ENCODE peak calls at places on chromosomes 12 and 14, in ten cellular contexts. One of them, this sample, is unnamed.

GRCh38 chr12:69896653-69897381 is 71.8 kb downstream of the MYRFL start:
- DNase-seq in left ventricle myocardium inferior: no peak
- DNase-seq in AG09309: no peak
- DNase-seq in aorta: no peak
- DNase-seq in NCI-H1417 treated with DMSO at 0.1 percent for 48 hours: no peak
- DNase-seq in ELF-1: peak
- DNase-seq in G401: no peak
- DNase-seq in CD4-positive, alpha-beta memory T cell: no peak
- DNase-seq in ovary: no peak
- DNase-seq in T-cell: no peak
- DNase-seq in this sample: no peak

GRCh38 chr12:5592313-5592712 is 160.4 kb downstream of the NTF3 start:
- DNase-seq in left ventricle myocardium inferior: no peak
- DNase-seq in AG09309: no peak
- DNase-seq in aorta: no peak
- DNase-seq in NCI-H1417 treated with DMSO at 0.1 percent for 48 hours: no peak
- DNase-seq in ELF-1: no peak
- DNase-seq in G401: no peak
- DNase-seq in CD4-positive, alpha-beta memory T cell: no peak
- DNase-seq in ovary: no peak
- DNase-seq in T-cell: no peak
- DNase-seq in this sample: no peak

GRCh38 chr12:25313591-25313990 is 62.9 kb upstream of the KRAS start:
- DNase-seq in left ventricle myocardium inferior: no peak
- DNase-seq in AG09309: no peak
- DNase-seq in aorta: no peak
- DNase-seq in NCI-H1417 treated with DMSO at 0.1 percent for 48 hours: no peak
- DNase-seq in ELF-1: no peak
- DNase-seq in G401: no peak
- DNase-seq in CD4-positive, alpha-beta memory T cell: no peak
- DNase-seq in ovary: no peak
- DNase-seq in T-cell: no peak
- DNase-seq in this sample: no peak

GRCh38 chr14:32509632-32510187 is 180.6 kb downstream of the AKAP6 start:
- DNase-seq in left ventricle myocardium inferior: peak
- DNase-seq in AG09309: peak
- DNase-seq in aorta: peak
- DNase-seq in NCI-H1417 treated with DMSO at 0.1 percent for 48 hours: no peak
- DNase-seq in ELF-1: peak
- DNase-seq in G401: peak
- DNase-seq in CD4-positive, alpha-beta memory T cell: no peak
- DNase-seq in ovary: peak
- DNase-seq in T-cell: no peak
- DNase-seq in this sample: peak

GRCh38 chr12:121404734-121405133 is 4.8 kb downstream of the RNF34 start:
- DNase-seq in left ventricle myocardium inferior: no peak
- DNase-seq in AG09309: no peak
- DNase-seq in aorta: no peak
- DNase-seq in NCI-H1417 treated with DMSO at 0.1 percent for 48 hours: peak
- DNase-seq in ELF-1: no peak
- DNase-seq in G401: peak
- DNase-seq in CD4-positive, alpha-beta memory T cell: no peak
- DNase-seq in ovary: no peak
- DNase-seq in T-cell: no peak
- DNase-seq in this sample: no peak

GRCh38 chr12:40692617-40693502 is 621 bp downstream of the CNTN1 start:
- DNase-seq in left ventricle myocardium inferior: no peak
- DNase-seq in AG09309: no peak
- DNase-seq in aorta: peak
- DNase-seq in NCI-H1417 treated with DMSO at 0.1 percent for 48 hours: no peak
- DNase-seq in ELF-1: peak
- DNase-seq in G401: no peak
- DNase-seq in CD4-positive, alpha-beta memory T cell: no peak
- DNase-seq in ovary: peak
- DNase-seq in T-cell: no peak
- DNase-seq in this sample: no peak

GRCh38 chr12:2487278-2487677 is 307.5 kb upstream of the FKBP4 start:
- DNase-seq in left ventricle myocardium inferior: no peak
- DNase-seq in AG09309: no peak
- DNase-seq in aorta: no peak
- DNase-seq in NCI-H1417 treated with DMSO at 0.1 percent for 48 hours: no peak
- DNase-seq in ELF-1: no peak
- DNase-seq in G401: no peak
- DNase-seq in CD4-positive, alpha-beta memory T cell: no peak
- DNase-seq in ovary: no peak
- DNase-seq in T-cell: no peak
- DNase-seq in this sample: no peak

GRCh38 chr14:94386085-94387031 is 2.0 kb downstream of the SERPINA1 start:
- DNase-seq in left ventricle myocardium inferior: no peak
- DNase-seq in AG09309: no peak
- DNase-seq in aorta: no peak
- DNase-seq in NCI-H1417 treated with DMSO at 0.1 percent for 48 hours: no peak
- DNase-seq in ELF-1: no peak
- DNase-seq in G401: no peak
- DNase-seq in CD4-positive, alpha-beta memory T cell: no peak
- DNase-seq in ovary: peak
- DNase-seq in T-cell: no peak
- DNase-seq in this sample: no peak

GRCh38 chr14:99519931-99520421 is 38.8 kb downstream of the CCNK start:
- DNase-seq in left ventricle myocardium inferior: no peak
- DNase-seq in AG09309: no peak
- DNase-seq in aorta: peak
- DNase-seq in NCI-H1417 treated with DMSO at 0.1 percent for 48 hours: no peak
- DNase-seq in ELF-1: no peak
- DNase-seq in G401: no peak
- DNase-seq in CD4-positive, alpha-beta memory T cell: no peak
- DNase-seq in ovary: peak
- DNase-seq in T-cell: no peak
- DNase-seq in this sample: no peak

GRCh38 chr12:116376354-116377193 is 99.1 kb upstream of the MED13L start:
- DNase-seq in left ventricle myocardium inferior: no peak
- DNase-seq in AG09309: no peak
- DNase-seq in aorta: peak
- DNase-seq in NCI-H1417 treated with DMSO at 0.1 percent for 48 hours: peak
- DNase-seq in ELF-1: peak
- DNase-seq in G401: no peak
- DNase-seq in CD4-positive, alpha-beta memory T cell: no peak
- DNase-seq in ovary: no peak
- DNase-seq in T-cell: no peak
- DNase-seq in this sample: no peak

GRCh38 chr12:115004469-115005146 is 320.6 kb upstream of the TBX3 start:
- DNase-seq in left ventricle myocardium inferior: no peak
- DNase-seq in AG09309: no peak
- DNase-seq in aorta: no peak
- DNase-seq in NCI-H1417 treated with DMSO at 0.1 percent for 48 hours: no peak
- DNase-seq in ELF-1: no peak
- DNase-seq in G401: peak
- DNase-seq in CD4-positive, alpha-beta memory T cell: no peak
- DNase-seq in ovary: no peak
- DNase-seq in T-cell: no peak
- DNase-seq in this sample: no peak

GRCh38 chr14:89723930-89724915 is 230.3 kb downstream of the EFCAB11 start:
- DNase-seq in left ventricle myocardium inferior: no peak
- DNase-seq in AG09309: no peak
- DNase-seq in aorta: no peak
- DNase-seq in NCI-H1417 treated with DMSO at 0.1 percent for 48 hours: no peak
- DNase-seq in ELF-1: no peak
- DNase-seq in G401: no peak
- DNase-seq in CD4-positive, alpha-beta memory T cell: no peak
- DNase-seq in ovary: no peak
- DNase-seq in T-cell: peak
- DNase-seq in this sample: no peak

GRCh38 chr12:77152623-77153193 is 87.3 kb upstream of the E2F7 start:
- DNase-seq in left ventricle myocardium inferior: no peak
- DNase-seq in AG09309: no peak
- DNase-seq in aorta: no peak
- DNase-seq in NCI-H1417 treated with DMSO at 0.1 percent for 48 hours: no peak
- DNase-seq in ELF-1: peak
- DNase-seq in G401: peak
- DNase-seq in CD4-positive, alpha-beta memory T cell: no peak
- DNase-seq in ovary: peak
- DNase-seq in T-cell: no peak
- DNase-seq in this sample: no peak

GRCh38 chr12:124704619-124705018 is 137.2 kb upstream of the NCOR2 start:
- DNase-seq in left ventricle myocardium inferior: no peak
- DNase-seq in AG09309: no peak
- DNase-seq in aorta: no peak
- DNase-seq in NCI-H1417 treated with DMSO at 0.1 percent for 48 hours: no peak
- DNase-seq in ELF-1: no peak
- DNase-seq in G401: no peak
- DNase-seq in CD4-positive, alpha-beta memory T cell: no peak
- DNase-seq in ovary: no peak
- DNase-seq in T-cell: no peak
- DNase-seq in this sample: no peak

GRCh38 chr14:23299558-23299957 is 3.1 kb downstream of the PPP1R3E start:
- DNase-seq in left ventricle myocardium inferior: no peak
- DNase-seq in AG09309: no peak
- DNase-seq in aorta: no peak
- DNase-seq in NCI-H1417 treated with DMSO at 0.1 percent for 48 hours: no peak
- DNase-seq in ELF-1: no peak
- DNase-seq in G401: peak
- DNase-seq in CD4-positive, alpha-beta memory T cell: peak
- DNase-seq in ovary: no peak
- DNase-seq in T-cell: no peak
- DNase-seq in this sample: no peak

GRCh38 chr12:104177663-104178501 is 37.7 kb upstream of the TXNRD1 start:
- DNase-seq in left ventricle myocardium inferior: peak
- DNase-seq in AG09309: peak
- DNase-seq in aorta: peak
- DNase-seq in NCI-H1417 treated with DMSO at 0.1 percent for 48 hours: no peak
- DNase-seq in ELF-1: peak
- DNase-seq in G401: no peak
- DNase-seq in CD4-positive, alpha-beta memory T cell: no peak
- DNase-seq in ovary: peak
- DNase-seq in T-cell: no peak
- DNase-seq in this sample: no peak

GRCh38 chr14:23028800-23029199 is 5.9 kb downstream of the PSMB5 start:
- DNase-seq in left ventricle myocardium inferior: no peak
- DNase-seq in AG09309: no peak
- DNase-seq in aorta: no peak
- DNase-seq in NCI-H1417 treated with DMSO at 0.1 percent for 48 hours: no peak
- DNase-seq in ELF-1: no peak
- DNase-seq in G401: no peak
- DNase-seq in CD4-positive, alpha-beta memory T cell: no peak
- DNase-seq in ovary: no peak
- DNase-seq in T-cell: no peak
- DNase-seq in this sample: no peak

This sample was measured in nucleus accumbens.